ENCODE peak calls at places on chromosomes 2 and 18, in ten cellular contexts. Z is fibroblast of lung, H is esophagus muscularis mucosa, C is psoas muscle, I is gastrocnemius medialis, V is lung, B is cardiac muscle cell, F is WERI-Rb-1, J is adrenal gland, S is dorsolateral prefrontal cortex. W is an unnamed sample.

GRCh38 chr2:50433635-50434034 is 598.3 kb downstream of the NRXN1 start:
- DNase-seq in C (no peak), V (no peak), B (no peak), I (no peak), H (no peak), J (no peak), S (no peak), Z (no peak), F (no peak), W (no peak)

GRCh38 chr2:160221391-160222276 is 21.6 kb upstream of the ITGB6 start:
- DNase-seq in B (no peak), F (peak; percentile 31), S (no peak), Z (peak; percentile 80), V (peak; percentile 83), I (peak; percentile 61), J (no peak), H (no peak), C (peak; percentile 46), W (no peak)

GRCh38 chr2:109125595-109126500 is 3.2 kb upstream of the SH3RF3 start:
- DNase-seq in F (no peak), Z (peak; percentile 97), I (no peak), J (no peak), B (no peak), H (no peak), C (no peak), S (no peak), V (no peak), W (no peak)

GRCh38 chr18:72652990-72653593 is 109.0 kb upstream of the CBLN2 start:
- DNase-seq in I (no peak), J (no peak), S (no peak), F (peak; percentile 83), H (no peak), V (no peak), C (no peak), Z (no peak), B (peak; percentile 49), W (no peak)

GRCh38 chr2:114727012-114727411 is 284.6 kb downstream of the DPP10 start:
- DNase-seq in J (no peak), H (no peak), B (peak; percentile 49), F (peak; percentile 9), C (no peak), Z (no peak), V (no peak), I (no peak), S (peak; percentile 64), W (no peak)

GRCh38 chr18:11523809-11524208 is 85.6 kb upstream of the SLC35G4 start:
- DNase-seq in C (no peak), V (no peak), J (no peak), Z (no peak), F (no peak), B (no peak), S (no peak), I (no peak), H (no peak), W (no peak)

GRCh38 chr18:10727477-10727876 is 201.7 kb downstream of the NAPG start:
- DNase-seq in H (no peak), J (no peak), I (no peak), Z (peak; percentile 53), S (peak; percentile 66), C (no peak), V (no peak), B (no peak), F (no peak), W (no peak)

GRCh38 chr2:177306550-177306949 is 42.0 kb upstream of the NFE2L2 start:
- DNase-seq in J (no peak), F (no peak), C (no peak), V (no peak), I (no peak), S (no peak), Z (no peak), H (no peak), B (no peak), W (no peak)

GRCh38 chr2:175742367-175742766 is 259.7 kb downstream of the LNPK start:
- DNase-seq in S (no peak), Z (peak; percentile 42), F (no peak), J (no peak), I (no peak), V (no peak), C (no peak), H (no peak), B (no peak), W (no peak)

GRCh38 chr2:11822746-11823411 is 76.4 kb downstream of the LPIN1 start:
- DNase-seq in F (no peak), S (no peak), Z (no peak), B (no peak), I (peak; percentile 87), J (no peak), V (no peak), C (peak; percentile 34), H (no peak), W (peak; percentile 55)

GRCh38 chr18:39841133-39842041 is 2113.6 kb upstream of the PIK3C3 start:
- DNase-seq in S (peak; percentile 84), H (no peak), F (peak; percentile 89), B (peak; percentile 64), Z (peak; percentile 86), I (no peak), J (peak; percentile 22), V (peak; percentile 52), C (peak; percentile 23), W (peak; percentile 41)

GRCh38 chr2:9473308-9473984 is 905 bp upstream of the IAH1 start:
- DNase-seq in S (no peak), H (no peak), V (no peak), I (peak; percentile 33), F (no peak), B (peak; percentile 9), Z (no peak), J (no peak), C (no peak), W (peak; percentile 48)

GRCh38 chr18:42654561-42654960 is 460.9 kb downstream of the RIT2 start:
- DNase-seq in I (no peak), Z (peak; percentile 9), F (no peak), H (no peak), B (no peak), S (no peak), J (no peak), C (no peak), V (no peak), W (no peak)

GRCh38 chr2:228681426-228681825 is 499.9 kb upstream of the SPHKAP start:
- DNase-seq in Z (peak; percentile 79), C (no peak), J (no peak), B (peak; percentile 43), H (no peak), S (no peak), I (no peak), F (no peak), V (no peak), W (no peak)

GRCh38 chr2:25417715-25418369 is 76.1 kb upstream of the DNMT3A start:
- DNase-seq in H (no peak), S (no peak), F (no peak), J (no peak), V (no peak), I (no peak), B (no peak), C (no peak), Z (no peak), W (no peak)

DNA sequence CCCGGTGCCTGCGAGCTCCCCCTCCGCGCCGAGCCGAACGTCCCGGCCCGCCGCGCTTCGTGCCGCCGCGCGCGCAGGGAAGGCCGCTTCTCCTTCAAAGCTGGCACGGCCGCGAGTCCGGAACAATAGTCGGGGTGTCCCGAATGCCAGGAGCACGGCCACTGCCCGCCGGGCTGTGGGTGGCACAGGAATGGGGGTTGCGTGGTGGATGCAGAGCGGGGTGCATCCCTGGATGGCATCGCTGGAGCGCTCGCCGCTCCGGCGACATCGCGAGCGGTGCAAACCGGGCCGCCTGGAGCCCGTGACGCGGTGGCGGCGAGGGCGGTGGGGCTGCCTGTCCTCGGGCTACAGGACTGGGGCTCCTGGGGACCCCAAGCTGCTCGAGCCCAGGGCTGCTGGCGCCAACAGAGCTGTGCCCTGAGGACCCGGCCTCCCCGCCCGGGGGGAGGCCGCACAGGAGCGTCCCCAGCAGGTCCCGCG is 1.1 kb upstream of the SATB2 start:
- DNase-seq in H (peak; percentile 82), C (peak; percentile 48), Z (no peak), F (no peak), B (no peak), V (no peak), J (no peak), I (no peak), S (no peak), W (no peak)
- TF ChIP-seq CTCF in H (no peak), C (no peak), Z (no peak), F (peak; percentile 6), B (peak; percentile 5), V (no peak), J (no peak), I (no peak), S (no peak), W (no peak)

GRCh38 chr2:58110765-58111164 is 64.2 kb downstream of the VRK2 start:
- DNase-seq in J (no peak), I (no peak), S (no peak), H (no peak), Z (no peak), B (no peak), C (no peak), V (no peak), F (no peak), W (no peak)
- H3K27ac ChIP-seq in J (no peak overlapping the region), I (no peak overlapping the region), S (no peak overlapping the region), H (no peak overlapping the region), Z (no peak overlapping the region), B (no peak overlapping the region), C (no peak overlapping the region), V (no peak overlapping the region), F (no peak overlapping the region), W (no peak overlapping the region)

GRCh38 chr2:85771486-85771885 is 17.7 kb downstream of the ATOH8 start:
- DNase-seq in I (no peak), Z (no peak), J (no peak), S (no peak), V (no peak), B (no peak), H (no peak), F (no peak), C (no peak), W (no peak)

GRCh38 chr2:85772841-85773491 is 19.2 kb downstream of the ATOH8 start:
- DNase-seq in B (no peak), C (no peak), S (no peak), Z (no peak), F (no peak), I (peak; percentile 79), H (no peak), J (no peak), V (no peak), W (no peak)

GRCh38 chr2:85773692-85774091 is 19.9 kb downstream of the ATOH8 start:
- DNase-seq in C (no peak), Z (no peak), H (no peak), I (no peak), B (no peak), F (no peak), S (no peak), J (no peak), V (no peak), W (no peak)

GRCh38 chr2:85770786-85771409 is 17.1 kb downstream of the ATOH8 start:
- DNase-seq in J (no peak), F (no peak), H (no peak), S (no peak), I (no peak), C (no peak), V (no peak), B (no peak), Z (no peak), W (no peak)

GRCh38 chr2:85772019-85772745 is 18.4 kb downstream of the ATOH8 start:
- DNase-seq in V (peak; percentile 95), J (peak; percentile 97), C (peak; percentile 99), S (peak; percentile 97), H (peak; percentile 99), Z (peak; percentile 100), B (peak; percentile 92), I (peak; percentile 99), F (peak; percentile 79), W (peak; percentile 97)
- H3K4me3 ChIP-seq in V (no peak overlapping the region), J (no peak overlapping the region), C (peak overlapping the region; percentile 47), S (peak overlapping the region; percentile 42), H (peak overlapping the region; percentile 41), Z (peak overlapping the region; percentile 30), B (no peak overlapping the region), I (peak overlapping the region; percentile 39), F (no peak overlapping the region), W (peak overlapping the region; percentile 27)

GRCh38 chr2:218269900-218270720 is at the start of the genes AAMP and PNKD:
- DNase-seq in C (peak; percentile 100), H (peak; percentile 100), J (peak; percentile 100), I (peak; percentile 100), F (peak; percentile 99), Z (peak; percentile 99), S (peak; percentile 100), B (peak; percentile 100), V (peak; percentile 100), W (peak; percentile 100)
- TF ChIP-seq CTCF in C (no peak), H (peak; percentile 25), J (no peak), I (peak; percentile 18), F (peak; percentile 25), Z (no peak), S (peak; percentile 27), B (peak; percentile 8), V (no peak), W (no peak)